ENCODE peak calls at places on chromosome 1, in eight cellular contexts. One of them, this sample, is unnamed.

GRCh38 chr1:203519896-203520295 is 25.9 kb downstream of the OPTC start:
- DNase-seq in activated effector memory CD4-positive, alpha-beta T cell treated with anti-CD3 and anti-CD28 coated beads, Interleukin-2, amount 50 U/mL, for 16 hours: no peak
- DNase-seq in ACHN: no peak
- DNase-seq in ELR: no peak
- DNase-seq in kidney tubule cell: no peak
- DNase-seq in HEK293T: no peak
- DNase-seq in activated B cell treated with CpG ODN at 0.5 μM for 24 hours: no peak
- DNase-seq in Calu3: no peak
- DNase-seq in this sample: no peak

GRCh38 chr1:103230061-103230460 is 121.7 kb upstream of the COL11A1 start:
- DNase-seq in HEK293T: no peak
- DNase-seq in ACHN: no peak
- DNase-seq in Calu3: no peak
- DNase-seq in kidney tubule cell: no peak
- DNase-seq in activated effector memory CD4-positive, alpha-beta T cell treated with anti-CD3 and anti-CD28 coated beads, Interleukin-2, amount 50 U/mL, for 16 hours: no peak
- DNase-seq in ELR: peak; percentile 75
- DNase-seq in activated B cell treated with CpG ODN at 0.5 μM for 24 hours: no peak
- DNase-seq in this sample: no peak

GRCh38 chr1:204075116-204075636 is 2.3 kb downstream of the SOX13 start:
- DNase-seq in activated effector memory CD4-positive, alpha-beta T cell treated with anti-CD3 and anti-CD28 coated beads, Interleukin-2, amount 50 U/mL, for 16 hours: no peak
- DNase-seq in activated B cell treated with CpG ODN at 0.5 μM for 24 hours: no peak
- DNase-seq in ACHN: no peak
- DNase-seq in ELR: no peak
- DNase-seq in HEK293T: no peak
- DNase-seq in Calu3: peak; percentile 22
- DNase-seq in kidney tubule cell: peak; percentile 33
- DNase-seq in this sample: no peak

GRCh38 chr1:153032677-153033308 is 1.8 kb downstream of the SPRR1B start:
- DNase-seq in activated effector memory CD4-positive, alpha-beta T cell treated with anti-CD3 and anti-CD28 coated beads, Interleukin-2, amount 50 U/mL, for 16 hours: no peak
- DNase-seq in kidney tubule cell: peak; percentile 81
- DNase-seq in Calu3: peak; percentile 80
- DNase-seq in ELR: peak; percentile 85
- DNase-seq in HEK293T: peak; percentile 34
- DNase-seq in activated B cell treated with CpG ODN at 0.5 μM for 24 hours: no peak
- DNase-seq in ACHN: peak; percentile 75
- DNase-seq in this sample: no peak

GRCh38 chr1:17120962-17121837 is 1.9 kb upstream of the PADI2 start:
- DNase-seq in activated B cell treated with CpG ODN at 0.5 μM for 24 hours: no peak
- DNase-seq in HEK293T: no peak
- DNase-seq in Calu3: no peak
- DNase-seq in ELR: no peak
- DNase-seq in activated effector memory CD4-positive, alpha-beta T cell treated with anti-CD3 and anti-CD28 coated beads, Interleukin-2, amount 50 U/mL, for 16 hours: no peak
- DNase-seq in kidney tubule cell: no peak
- DNase-seq in ACHN: no peak
- DNase-seq in this sample: no peak

GRCh38 chr1:203077367-203077766 is 8.4 kb downstream of the MYOG start:
- DNase-seq in activated B cell treated with CpG ODN at 0.5 μM for 24 hours: no peak
- DNase-seq in Calu3: no peak
- DNase-seq in ACHN: no peak
- DNase-seq in ELR: no peak
- DNase-seq in HEK293T: no peak
- DNase-seq in kidney tubule cell: no peak
- DNase-seq in activated effector memory CD4-positive, alpha-beta T cell treated with anti-CD3 and anti-CD28 coated beads, Interleukin-2, amount 50 U/mL, for 16 hours: peak; percentile 31
- DNase-seq in this sample: no peak

GRCh38 chr1:179586107-179586823 is 5.4 kb upstream of the TDRD5 start:
- DNase-seq in ELR: peak; percentile 13
- DNase-seq in ACHN: peak; percentile 76
- DNase-seq in activated B cell treated with CpG ODN at 0.5 μM for 24 hours: no peak
- DNase-seq in Calu3: peak; percentile 80
- DNase-seq in kidney tubule cell: peak; percentile 68
- DNase-seq in activated effector memory CD4-positive, alpha-beta T cell treated with anti-CD3 and anti-CD28 coated beads, Interleukin-2, amount 50 U/mL, for 16 hours: no peak
- DNase-seq in HEK293T: peak; percentile 82
- DNase-seq in this sample: no peak

GRCh38 chr1:45929257-45929687 is 125.9 kb downstream of the MAST2 start:
- DNase-seq in kidney tubule cell: peak; percentile 77
- DNase-seq in activated effector memory CD4-positive, alpha-beta T cell treated with anti-CD3 and anti-CD28 coated beads, Interleukin-2, amount 50 U/mL, for 16 hours: no peak
- DNase-seq in activated B cell treated with CpG ODN at 0.5 μM for 24 hours: no peak
- DNase-seq in Calu3: no peak
- DNase-seq in ELR: peak; percentile 69
- DNase-seq in HEK293T: peak; percentile 12
- DNase-seq in ACHN: peak; percentile 84
- DNase-seq in this sample: no peak

GRCh38 chr1:3283849-3284248 is 170.6 kb upstream of the ARHGEF16 start:
- DNase-seq in activated B cell treated with CpG ODN at 0.5 μM for 24 hours: no peak
- DNase-seq in ACHN: peak; percentile 9
- DNase-seq in Calu3: peak; percentile 39
- DNase-seq in HEK293T: peak; percentile 78
- DNase-seq in kidney tubule cell: peak; percentile 24
- DNase-seq in ELR: no peak
- DNase-seq in activated effector memory CD4-positive, alpha-beta T cell treated with anti-CD3 and anti-CD28 coated beads, Interleukin-2, amount 50 U/mL, for 16 hours: no peak
- DNase-seq in this sample: no peak

GRCh38 chr1:9494936-9495758 is 44.1 kb upstream of the SLC25A33 start:
- DNase-seq in ELR: peak; percentile 57
- DNase-seq in ACHN: peak; percentile 46
- DNase-seq in HEK293T: peak; percentile 86
- DNase-seq in kidney tubule cell: peak; percentile 55
- DNase-seq in activated effector memory CD4-positive, alpha-beta T cell treated with anti-CD3 and anti-CD28 coated beads, Interleukin-2, amount 50 U/mL, for 16 hours: peak; percentile 88
- DNase-seq in activated B cell treated with CpG ODN at 0.5 μM for 24 hours: peak; percentile 65
- DNase-seq in Calu3: peak; percentile 58
- DNase-seq in this sample: no peak

GRCh38 chr1:6949991-6950765 is 164.9 kb downstream of the CAMTA1 start:
- DNase-seq in ACHN: no peak
- DNase-seq in Calu3: no peak
- DNase-seq in activated effector memory CD4-positive, alpha-beta T cell treated with anti-CD3 and anti-CD28 coated beads, Interleukin-2, amount 50 U/mL, for 16 hours: no peak
- DNase-seq in HEK293T: no peak
- DNase-seq in kidney tubule cell: no peak
- DNase-seq in ELR: no peak
- DNase-seq in activated B cell treated with CpG ODN at 0.5 μM for 24 hours: no peak
- DNase-seq in this sample: no peak

GRCh38 chr1:18748435-18748834 is 111.0 kb downstream of the TAS1R2 start:
- DNase-seq in activated B cell treated with CpG ODN at 0.5 μM for 24 hours: no peak
- DNase-seq in Calu3: no peak
- DNase-seq in ACHN: no peak
- DNase-seq in kidney tubule cell: no peak
- DNase-seq in HEK293T: no peak
- DNase-seq in ELR: no peak
- DNase-seq in activated effector memory CD4-positive, alpha-beta T cell treated with anti-CD3 and anti-CD28 coated beads, Interleukin-2, amount 50 U/mL, for 16 hours: no peak
- DNase-seq in this sample: no peak